ENCODE peak calls at places on chromosomes 12 and 14, in four cellular contexts. C, F, K and V are unnamed samples.

GRCh38 chr12:109789649-109790048 is 43.5 kb downstream of the TRPV4 start:
- DNase-seq in C (no peak), F (no peak), K (no peak), V (no peak)

GRCh38 chr12:127399451-127399850 is 867.5 kb upstream of the TMEM132C start:
- DNase-seq in K (no peak), C (peak; percentile 69), F (no peak), V (peak; percentile 49)

GRCh38 chr12:124273630-124274029 is 21.3 kb upstream of the RFLNA start:
- DNase-seq in C (peak; percentile 14), F (no peak), K (peak; percentile 13), V (peak; percentile 48)

GRCh38 chr12:109961201-109961600 is 35.0 kb downstream of the GIT2 start:
- DNase-seq in F (no peak), K (no peak), C (no peak), V (peak; percentile 53)

GRCh38 chr12:112908548-112908947 is 1.8 kb downstream of the OAS1 start:
- DNase-seq in K (no peak), C (no peak), F (no peak), V (no peak)

GRCh38 chr12:106739815-106740552 is 34.5 kb upstream of the RIC8B start:
- DNase-seq in C (no peak), F (no peak), K (no peak), V (no peak)

GRCh38 chr14:24232645-24233537 is at the start of gene GMPR2:
- DNase-seq in F (no peak), K (no peak), C (no peak), V (no peak)

GRCh38 chr12:59672273-59672672 is 76.4 kb downstream of the SLC16A7 start:
- DNase-seq in K (no peak), C (no peak), F (no peak), V (no peak)

GRCh38 chr14:102139248-102140026 is at the start of gene WDR20:
- DNase-seq in K (peak; percentile 100), F (peak; percentile 99), C (peak; percentile 94), V (peak; percentile 94)

GRCh38 chr14:91883770-91884169 is 16.4 kb upstream of the TC2N start:
- DNase-seq in C (peak; percentile 66), K (no peak), F (no peak), V (peak; percentile 33)

GRCh38 chr14:32449640-32450039 is 120.5 kb downstream of the AKAP6 start:
- DNase-seq in F (no peak), K (no peak), C (no peak), V (no peak)

GRCh38 chr12:30882706-30883105 is 43.8 kb upstream of the TSPAN11 start:
- DNase-seq in K (no peak), F (no peak), C (peak; percentile 4), V (peak; percentile 24)

GRCh38 chr12:109715310-109716091 is 1.9 kb downstream of the FAM222A start:
- DNase-seq in K (peak; percentile 83), F (no peak), C (no peak), V (no peak)

GRCh38 chr12:131942671-131943070 is 7.1 kb upstream of the EP400 start:
- DNase-seq in F (peak; percentile 1), K (no peak), C (no peak), V (no peak)

GRCh38 chr12:81942588-81942987 is 183.4 kb upstream of the PPFIA2 start:
- DNase-seq in K (no peak), F (no peak), C (no peak), V (no peak)

GRCh38 chr14:34302654-34303053 is 159.4 kb downstream of the SPTSSA start:
- DNase-seq in K (no peak), C (peak; percentile 15), F (no peak), V (no peak)

GRCh38 chr12:65204886-65205525 is 35.6 kb downstream of the LEMD3 start:
- DNase-seq in C (no peak), F (no peak), K (no peak), V (no peak)

GRCh38 chr12:108090107-108090899 is 38.8 kb upstream of the WSCD2 start:
- DNase-seq in C (no peak), K (no peak), F (no peak), V (no peak)

GRCh38 chr12:58008658-58009057 is 67.3 kb downstream of the ATP23 start:
- DNase-seq in F (no peak), C (no peak), K (no peak), V (no peak)

GRCh38 chr12:30622509-30622908 is 73.2 kb downstream of the IPO8 start:
- DNase-seq in C (peak; percentile 81), F (no peak), K (no peak), V (peak; percentile 47)

GRCh38 chr12:9606247-9606646 is 1.5 kb downstream of the KLRB1 start:
- DNase-seq in C (no peak), F (no peak), K (no peak), V (no peak)

GRCh38 chr12:3538691-3539030 is 47.7 kb downstream of the PRMT8 start:
- DNase-seq in F (no peak), C (no peak), K (no peak), V (no peak)

GRCh38 chr12:51961834-51962233 is 10.3 kb downstream of the ACVR1B start:
- DNase-seq in K (no peak), F (no peak), C (no peak), V (no peak)